ENCODE peak calls at places on chromosomes 11 and 22, in seven cellular contexts. R, O, I, K, V, B and C are unnamed samples.

GRCh38 chr11:10878408-10879214 is 20.8 kb upstream of the ZBED5 start:
- DNase-seq in O (peak; percentile 31), V (no peak), R (peak; percentile 77), I (peak; percentile 17), K (no peak), B (no peak), C (no peak)

GRCh38 chr22:17998913-17999312 is 25.4 kb downstream of the MICAL3 start:
- DNase-seq in K (no peak), B (no peak), I (no peak), O (no peak), V (no peak), R (no peak), C (no peak)

GRCh38 chr11:109132539-109132938 is 289.5 kb upstream of the C11orf87 start:
- DNase-seq in K (no peak), I (no peak), R (no peak), V (no peak), O (no peak), B (no peak), C (no peak)

GRCh38 chr11:1776944-1777715 is 13.4 kb upstream of the CTSD start:
- DNase-seq in K (no peak), V (no peak), R (no peak), O (no peak), B (no peak), I (no peak), C (no peak)

GRCh38 chr11:24755260-24755839 is 258.5 kb downstream of the LUZP2 start:
- DNase-seq in R (no peak), I (no peak), B (no peak), K (no peak), O (no peak), V (no peak), C (no peak)

GRCh38 chr11:28757725-28758515 is 649.7 kb downstream of the METTL15 start:
- DNase-seq in V (no peak), K (no peak), I (no peak), O (peak; percentile 36), R (no peak), B (no peak), C (no peak)

GRCh38 chr11:106321601-106322000 is 244.1 kb downstream of the AASDHPPT start:
- DNase-seq in O (no peak), I (no peak), R (no peak), V (no peak), B (no peak), K (no peak), C (no peak)

GRCh38 chr22:44574057-44574456 is 76.0 kb upstream of the RTL6 start:
- DNase-seq in K (no peak), I (no peak), V (no peak), O (peak; percentile 13), B (no peak), R (no peak), C (no peak)

GRCh38 chr22:50256936-50257440 is 4.5 kb downstream of the MAPK12 start:
- DNase-seq in B (no peak), V (no peak), O (no peak), K (no peak), I (no peak), R (no peak), C (no peak)

GRCh38 chr11:46674463-46675287 is 25.7 kb downstream of the ARHGAP1 start:
- DNase-seq in O (no peak), V (peak; percentile 55), B (peak; percentile 55), I (peak; percentile 8), R (peak; percentile 50), K (peak; percentile 50), C (peak; percentile 33)

GRCh38 chr11:95058622-95059021 is 8.1 kb upstream of the SRSF8 start:
- DNase-seq in I (no peak), O (no peak), K (no peak), B (no peak), R (no peak), V (no peak), C (no peak)

GRCh38 chr11:129881570-129882170 is 13.7 kb downstream of the NFRKB start:
- DNase-seq in B (peak; percentile 58), I (no peak), K (no peak), V (no peak), R (peak; percentile 63), O (peak; percentile 51), C (no peak)

GRCh38 chr11:299951-300735 is 817 bp upstream of the IFITM5 start:
- DNase-seq in K (peak; percentile 55), V (peak; percentile 15), I (no peak), R (no peak), B (no peak), O (no peak), C (no peak)

GRCh38 chr22:42994276-42994916 is 20.6 kb downstream of the PACSIN2 start:
- DNase-seq in V (no peak), K (peak; percentile 32), I (no peak), B (no peak), O (no peak), R (no peak), C (no peak)

GRCh38 chr11:74269161-74269809 is 42.2 kb downstream of the P4HA3 start:
- DNase-seq in V (no peak), K (no peak), B (no peak), O (no peak), I (no peak), R (no peak), C (no peak)

GRCh38 chr11:2862950-2863618 is 22.5 kb downstream of the CDKN1C start:
- DNase-seq in V (peak; percentile 38), R (no peak), O (no peak), K (no peak), I (no peak), B (no peak), C (no peak)

GRCh38 chr11:78203184-78203583 is 14.5 kb downstream of the USP35 start:
- DNase-seq in B (no peak), O (no peak), R (no peak), K (peak; percentile 80), V (no peak), I (no peak), C (no peak)

GRCh38 chr11:36034572-36035331 is 90.9 kb downstream of the LDLRAD3 start:
- DNase-seq in I (no peak), O (peak; percentile 62), V (no peak), B (no peak), K (no peak), R (no peak), C (no peak)

GRCh38 chr22:30649430-30650007 is 13.9 kb downstream of the SLC35E4 start:
- DNase-seq in V (peak; percentile 24), I (no peak), K (peak; percentile 83), O (no peak), B (no peak), R (no peak), C (peak; percentile 33)

GRCh38 chr11:62926669-62927455 is 5.7 kb upstream of the CHRM1 start:
- DNase-seq in R (no peak), I (no peak), B (no peak), V (no peak), K (no peak), O (no peak), C (no peak)

GRCh38 chr11:44607324-44607962 is 42.0 kb downstream of the CD82 start:
- DNase-seq in V (no peak), R (no peak), O (no peak), K (no peak), I (no peak), B (no peak), C (no peak)

GRCh38 chr11:44609028-44609782 is 43.7 kb downstream of the CD82 start:
- DNase-seq in V (no peak), I (no peak), B (no peak), R (peak; percentile 70), K (peak; percentile 65), O (no peak), C (no peak)

GRCh38 chr11:44607987-44608386 is 42.5 kb downstream of the CD82 start:
- DNase-seq in B (no peak), V (no peak), O (no peak), R (no peak), K (no peak), I (no peak), C (no peak)

GRCh38 chr11:44609783-44610155 is 44.3 kb downstream of the CD82 start:
- DNase-seq in R (no peak), V (no peak), O (no peak), B (no peak), K (no peak), I (no peak), C (no peak)

GRCh38 chr11:44608654-44609027 is 43.2 kb downstream of the CD82 start:
- DNase-seq in I (no peak), K (no peak), B (no peak), O (no peak), R (no peak), V (no peak), C (no peak)
- H3K4me1 ChIP-seq in I (peaks cover 11% of the 10 kb centered on the region), K (peaks cover 56% of the 10 kb centered on the region), B (no peaks in the 10 kb centered on the region), O (peaks cover 21% of the 10 kb centered on the region), R (peaks cover 62% of the 10 kb centered on the region), V (peaks cover 58% of the 10 kb centered on the region), C (peaks cover 8% of the 10 kb centered on the region)

DNA sequence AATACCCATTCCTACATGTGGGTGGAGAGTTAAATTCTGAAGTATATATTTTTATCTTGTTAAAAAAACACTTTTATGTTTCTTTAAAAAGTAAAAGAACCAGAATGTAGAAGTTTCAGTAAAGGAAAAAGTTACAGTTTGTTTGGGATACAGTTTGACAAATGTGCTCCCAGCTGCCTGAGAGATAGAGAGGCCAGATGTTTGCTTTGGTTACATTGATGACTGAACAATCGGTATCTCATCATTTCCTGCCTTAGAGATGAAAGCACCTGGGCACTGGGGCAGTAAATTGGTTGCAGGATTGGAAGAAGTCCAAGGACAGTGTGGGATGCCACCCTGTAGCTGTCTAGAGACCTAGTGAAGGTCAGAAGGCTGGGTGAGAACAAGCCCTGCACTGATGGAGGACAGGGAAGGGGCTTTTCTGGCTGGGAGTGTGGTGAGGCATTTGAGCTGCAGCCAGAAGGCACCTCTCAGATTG is 16.6 kb downstream of the MED15 start:
- DNase-seq in R (peak; percentile 8), I (no peak), O (no peak), K (peak; percentile 49), B (no peak), V (no peak), C (no peak)
- H3K4me1 ChIP-seq in R (peaks cover 17% of the 10 kb centered on the region), I (peaks cover 2% of the 10 kb centered on the region), O (peaks cover 67% of the 10 kb centered on the region), K (peaks cover 60% of the 10 kb centered on the region), B (peaks cover 24% of the 10 kb centered on the region), V (peaks cover 73% of the 10 kb centered on the region), C (peaks cover 14% of the 10 kb centered on the region)

GRCh38 chr11:124864892-124865180 is 396 bp upstream of the ROBO3 start:
- DNase-seq in K (no peak), O (no peak), I (no peak), R (no peak), B (no peak), V (no peak), C (no peak)
- H3K4me1 ChIP-seq in K (peaks cover 32% of the 10 kb centered on the region), O (peaks cover 14% of the 10 kb centered on the region), I (peaks cover 37% of the 10 kb centered on the region), R (no peaks in the 10 kb centered on the region), B (no peaks in the 10 kb centered on the region), V (peaks cover 62% of the 10 kb centered on the region), C (peaks cover 17% of the 10 kb centered on the region)

DNA sequence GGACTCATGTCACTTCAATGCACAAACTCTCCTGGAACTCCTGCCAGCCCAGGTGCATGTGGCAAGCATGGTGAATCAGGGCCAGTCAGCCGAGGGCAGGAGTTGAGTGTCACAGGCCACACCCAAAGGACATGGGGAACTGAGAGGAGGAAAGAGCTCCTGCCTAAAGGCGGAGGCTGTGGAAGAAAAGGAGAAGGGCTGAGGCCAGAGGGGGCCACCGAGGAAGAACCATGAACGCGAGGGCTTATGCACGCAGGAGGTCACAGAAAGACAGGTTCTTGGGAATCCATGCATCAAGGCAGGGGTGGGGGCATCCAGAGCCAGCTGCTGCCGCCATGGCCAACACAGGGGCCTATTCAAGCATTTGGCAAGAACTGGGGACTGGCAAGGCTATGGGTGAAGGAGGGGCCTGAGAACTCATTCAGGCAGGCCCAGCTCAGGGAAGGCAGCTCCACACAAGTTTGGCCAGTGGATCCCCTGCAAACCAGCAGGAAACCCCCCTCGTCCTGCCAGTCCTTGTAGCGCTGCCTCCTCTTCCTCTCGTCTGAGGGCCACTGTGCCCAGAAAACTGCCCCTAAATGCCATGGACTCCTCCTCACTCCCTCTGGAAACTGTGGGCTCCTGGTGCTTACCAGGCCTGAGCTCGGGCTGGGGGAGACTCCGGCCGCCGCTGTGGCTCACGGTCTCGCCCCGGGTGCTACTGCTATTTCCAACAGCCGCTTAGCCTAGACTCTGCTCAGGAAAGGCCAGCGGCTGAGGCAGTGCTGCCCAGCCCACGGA is 15.4 kb downstream of the PPM1F start:
- DNase-seq in V (no peak), I (no peak), O (no peak), R (no peak), K (no peak), B (no peak), C (peak; percentile 58)
- H3K4me1 ChIP-seq in V (peaks cover 67% of the 10 kb centered on the region), I (peaks cover 5% of the 10 kb centered on the region), O (peaks cover 19% of the 10 kb centered on the region), R (peaks cover 22% of the 10 kb centered on the region), K (peaks cover 16% of the 10 kb centered on the region), B (peaks cover 3% of the 10 kb centered on the region), C (peaks cover 47% of the 10 kb centered on the region)